ENCODE peak calls at places on chromosomes 16 and 17, in seven cellular contexts. C, O, Q, F, D, A and Z are unnamed samples.
A peak's percentile ranks its signal among the peaks of the same experiment; 100 is the strongest.

GRCh38 chr16:10558746-10559641 is 21.4 kb downstream of the EMP2 start:
- DNase-seq in C (peak; percentile 72), O (peak; percentile 72), Q (peak; percentile 52), F (no peak), D (peak; percentile 73), A (peak; percentile 76), Z (peak; percentile 43)

GRCh38 chr16:55828680-55829079 is 4.2 kb downstream of the CES1 start:
- DNase-seq in C (no peak), O (no peak), Q (no peak), F (no peak), D (no peak), A (no peak), Z (no peak)

GRCh38 chr16:52491216-52491615 is 55.7 kb downstream of the TOX3 start:
- DNase-seq in C (no peak), O (no peak), Q (no peak), F (no peak), D (no peak), A (no peak), Z (no peak)

GRCh38 chr16:89357055-89357454 is 133.3 kb downstream of the ANKRD11 start:
- DNase-seq in C (peak; percentile 58), O (no peak), Q (no peak), F (peak; percentile 23), D (no peak), A (no peak), Z (no peak)

GRCh38 chr16:1964046-1964505 is 550 bp downstream of the RPS2 start:
- DNase-seq in C (no peak), O (peak; percentile 52), Q (peak; percentile 39), F (no peak), D (no peak), A (no peak), Z (no peak)

GRCh38 chr16:58464916-58465731 is 34.8 kb upstream of the NDRG4 start:
- DNase-seq in C (no peak), O (no peak), Q (peak; percentile 66), F (no peak), D (peak; percentile 60), A (peak; percentile 12), Z (no peak)

GRCh38 chr17:41910701-41911391 is 7.9 kb downstream of the ACLY start:
- DNase-seq in C (no peak), O (no peak), Q (no peak), F (no peak), D (no peak), A (peak; percentile 90), Z (peak; percentile 99)

GRCh38 chr16:80899804-80900592 is 95.6 kb upstream of the CDYL2 start:
- DNase-seq in C (peak; percentile 79), O (no peak), Q (peak; percentile 90), F (peak; percentile 87), D (peak; percentile 85), A (peak; percentile 99), Z (peak; percentile 94)

GRCh38 chr16:86952769-86953168 is 364.4 kb downstream of the C16orf95 start:
- DNase-seq in C (no peak), O (no peak), Q (no peak), F (no peak), D (no peak), A (no peak), Z (peak; percentile 44)

GRCh38 chr17:59167571-59168001 is 12.0 kb downstream of the PRR11 start:
- DNase-seq in C (no peak), O (no peak), Q (peak; percentile 61), F (no peak), D (no peak), A (peak; percentile 28), Z (peak; percentile 27)

GRCh38 chr17:69581061-69581955 is 166.8 kb downstream of the MAP2K6 start:
- DNase-seq in C (no peak), O (no peak), Q (peak; percentile 83), F (no peak), D (peak; percentile 18), A (no peak), Z (peak; percentile 51)

GRCh38 chr17:43907425-43907981 is at the start of gene MPP2:
- DNase-seq in C (peak; percentile 75), O (peak; percentile 66), Q (peak; percentile 55), F (peak; percentile 85), D (peak; percentile 74), A (peak; percentile 70), Z (peak; percentile 72)

GRCh38 chr17:41547921-41548843 is 20.1 kb upstream of the KRT19 start:
- DNase-seq in C (peak; percentile 76), O (peak; percentile 89), Q (peak; percentile 78), F (peak; percentile 77), D (peak; percentile 19), A (peak; percentile 97), Z (peak; percentile 96)

GRCh38 chr16:57479422-57480126 is 6.7 kb downstream of the DOK4 start:
- DNase-seq in C (no peak), O (peak; percentile 52), Q (peak; percentile 33), F (no peak), D (peak; percentile 66), A (peak; percentile 81), Z (peak; percentile 54)

GRCh38 chr16:61780161-61780560 is 256.1 kb downstream of the CDH8 start:
- DNase-seq in C (no peak), O (no peak), Q (no peak), F (no peak), D (no peak), A (no peak), Z (no peak)

GRCh38 chr16:10579965-10580918 is at the start of gene EMP2:
- DNase-seq in C (peak; percentile 93), O (peak; percentile 88), Q (peak; percentile 72), F (peak; percentile 88), D (peak; percentile 91), A (peak; percentile 76), Z (peak; percentile 68)

GRCh38 chr17:66508896-66509843 is 206.8 kb downstream of the PRKCA start:
- DNase-seq in C (peak; percentile 69), O (no peak), Q (peak; percentile 62), F (peak; percentile 55), D (no peak), A (peak; percentile 77), Z (peak; percentile 82)

GRCh38 chr16:28977703-28978641 is 3.4 kb downstream of the SPNS1 start:
- DNase-seq in C (no peak), O (no peak), Q (no peak), F (no peak), D (no peak), A (no peak), Z (no peak)
- TF ChIP-seq CTCF in C (peak; percentile 41), O (no peak), Q (peak; percentile 34), F (peak; percentile 56), D (peak; percentile 17), A (peak; percentile 17), Z (peak; percentile 38)

DNA sequence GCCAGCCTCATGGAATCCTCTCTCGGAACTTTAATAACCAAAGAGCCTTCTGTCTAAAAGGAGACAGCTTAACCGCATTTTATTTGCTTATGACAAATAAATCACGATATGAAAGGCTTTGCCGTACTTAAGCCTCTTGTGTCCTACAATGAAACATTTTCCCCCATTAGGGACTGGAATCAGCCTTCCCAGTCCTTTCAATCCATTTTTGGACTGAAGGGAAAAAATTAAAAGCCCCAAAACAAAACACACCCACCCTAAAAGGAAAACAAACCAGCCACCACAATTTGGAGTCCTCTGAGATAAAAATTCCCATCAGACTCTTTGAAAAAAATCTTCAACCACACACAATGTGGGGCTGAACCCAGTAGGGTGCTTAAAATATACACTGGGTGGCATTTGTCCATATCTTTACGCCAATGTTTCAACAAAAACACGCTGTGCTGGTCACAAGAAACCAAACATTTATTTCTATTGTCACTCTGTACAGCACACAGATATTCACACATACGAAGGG is 3.0 kb downstream of the HOXB4 start:
- DNase-seq in C (no peak), O (no peak), Q (peak; percentile 53), F (no peak), D (no peak), A (no peak), Z (peak; percentile 89)
- H3K4me3 ChIP-seq in C (peak overlapping the region; percentile 59), O (no peak overlapping the region), Q (peak overlapping the region; percentile 9), F (no peak overlapping the region), D (no peak overlapping the region), A (no peak overlapping the region), Z (peak overlapping the region; percentile 77)

GRCh38 chr16:46859719-46860152 is 24.4 kb upstream of the GPT2 start:
- DNase-seq in C (no peak), O (no peak), Q (peak; percentile 73), F (no peak), D (no peak), A (peak; percentile 72), Z (peak; percentile 83)

GRCh38 chr16:46854846-46855245 is 23.9 kb upstream of the C16orf87 start:
- DNase-seq in C (no peak), O (no peak), Q (no peak), F (no peak), D (no peak), A (no peak), Z (no peak)

GRCh38 chr16:46855389-46855788 is 24.4 kb upstream of the C16orf87 start:
- DNase-seq in C (no peak), O (no peak), Q (no peak), F (no peak), D (no peak), A (no peak), Z (no peak)

GRCh38 chr16:46858151-46858550 is 26.0 kb upstream of the GPT2 start:
- DNase-seq in C (no peak), O (no peak), Q (no peak), F (no peak), D (no peak), A (no peak), Z (no peak)

DNA sequence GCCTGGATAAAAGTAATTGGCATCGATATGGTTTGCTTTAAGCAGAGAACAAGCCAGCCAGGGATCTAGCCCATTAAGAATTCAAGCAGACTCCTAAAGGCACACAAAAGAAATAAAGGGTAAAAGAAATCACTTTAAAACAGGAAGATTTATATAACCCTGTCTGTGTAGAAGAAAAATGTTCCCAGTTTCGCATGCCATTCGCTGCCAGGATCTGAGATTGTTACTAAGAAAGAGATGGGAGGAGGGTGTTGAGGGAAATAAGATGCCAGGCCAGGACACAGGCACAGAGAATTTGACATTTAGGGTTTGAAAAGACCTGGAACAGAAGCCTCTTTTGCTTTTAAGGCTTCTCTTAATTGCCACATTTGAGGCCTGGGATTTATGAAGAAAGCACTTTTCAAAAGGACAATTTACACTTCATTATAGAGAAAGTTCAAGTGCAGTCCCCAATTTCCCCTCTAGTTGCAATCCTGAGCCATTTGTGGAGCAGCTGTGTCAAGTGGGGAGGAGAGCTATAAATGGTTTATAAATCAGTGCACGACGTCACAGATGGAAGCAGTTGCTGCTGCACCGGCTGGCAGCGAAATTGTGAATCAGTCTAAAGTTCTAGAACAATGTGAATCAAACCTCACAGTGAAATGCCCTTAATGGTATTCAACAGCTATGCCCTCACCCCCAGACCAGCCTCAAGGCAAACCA is 26.4 kb upstream of the C16orf87 start:
- DNase-seq in C (no peak), O (no peak), Q (peak; percentile 39), F (no peak), D (no peak), A (peak; percentile 49), Z (peak; percentile 66)
- TF ChIP-seq CTCF in C (peak; percentile 34), O (no peak), Q (peak; percentile 27), F (peak; percentile 36), D (peak; percentile 42), A (peak; percentile 60), Z (peak; percentile 57)

DNA sequence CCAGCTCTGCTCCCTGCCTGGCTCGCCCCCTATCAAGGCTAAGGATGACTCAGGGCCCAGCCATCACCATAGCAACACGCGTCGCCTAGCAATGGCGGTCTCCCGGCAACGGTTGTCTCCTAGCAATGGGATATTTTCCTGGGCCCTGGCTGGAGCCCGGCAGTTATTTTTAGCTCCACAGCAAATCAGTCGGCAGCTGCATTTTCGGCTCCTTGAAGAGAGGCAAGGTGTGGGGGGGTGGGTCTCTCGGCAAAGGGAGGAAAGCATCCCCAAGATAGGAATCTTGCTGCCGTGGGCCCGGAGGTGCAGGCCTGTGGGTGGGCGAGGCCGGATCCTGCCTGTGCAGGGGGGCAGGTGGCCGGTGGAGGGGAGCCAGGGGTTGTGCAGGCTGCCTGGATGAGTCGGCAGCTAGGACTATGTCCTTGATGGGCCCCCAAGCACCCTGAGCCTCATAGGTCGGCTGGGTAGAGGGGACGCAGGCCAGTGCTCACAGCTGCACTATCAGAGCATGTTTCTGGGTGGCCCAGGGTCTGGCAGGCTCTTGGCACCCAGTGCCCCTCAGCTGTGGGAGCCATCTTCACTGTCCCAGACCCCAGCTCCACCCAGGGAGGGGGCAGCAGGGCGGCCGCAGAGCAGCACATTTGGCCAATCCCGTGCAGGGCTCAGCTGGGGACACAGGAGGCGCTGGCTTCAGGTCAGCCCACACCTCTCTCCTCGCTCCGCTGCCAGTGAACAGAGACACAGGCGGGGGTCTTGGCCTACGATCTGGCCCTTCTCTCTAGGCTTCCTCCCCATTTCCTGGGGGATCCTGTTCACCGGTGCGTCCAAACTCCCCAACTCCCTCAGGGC is 4.3 kb upstream of the FBXL16 start:
- DNase-seq in C (no peak), O (no peak), Q (no peak), F (no peak), D (peak; percentile 68), A (peak; percentile 86), Z (peak; percentile 86)
- H3K4me3 ChIP-seq in C (no peak overlapping the region), O (no peak overlapping the region), Q (no peak overlapping the region), F (no peak overlapping the region), D (no peak overlapping the region), A (no peak overlapping the region), Z (no peak overlapping the region)